ENCODE peak calls at places on chromosome 9, in six cellular contexts. One of them, this sample, is unnamed.

GRCh38 chr9:110058304-110058953 is 149.5 kb downstream of the C9orf152 start:
- DNase-seq in HFF-Myc: no peak
- DNase-seq in KBM-7: peak; percentile 60
- DNase-seq in stimulated activated CD4-positive, alpha-beta T cell treated with anti-CD3 and anti-CD28 coated beads, Interleukin-12 subunit alpha, Interleukin-12 subunit beta, amount 100 ng/mL, for 48 hours: peak; percentile 50
- DNase-seq in fibroblast of gingiva: peak; percentile 31
- DNase-seq in heart right ventricle: peak; percentile 29
- DNase-seq in this sample: no peak

GRCh38 chr9:134215709-134216448 is 51.5 kb upstream of the RNU6ATAC start:
- DNase-seq in stimulated activated CD4-positive, alpha-beta T cell treated with anti-CD3 and anti-CD28 coated beads, Interleukin-12 subunit alpha, Interleukin-12 subunit beta, amount 100 ng/mL, for 48 hours: no peak
- DNase-seq in HFF-Myc: peak; percentile 74
- DNase-seq in fibroblast of gingiva: peak; percentile 27
- DNase-seq in heart right ventricle: peak; percentile 47
- DNase-seq in KBM-7: peak; percentile 59
- DNase-seq in this sample: no peak

GRCh38 chr9:126509718-126510117 is 104.0 kb upstream of the LMX1B start:
- DNase-seq in stimulated activated CD4-positive, alpha-beta T cell treated with anti-CD3 and anti-CD28 coated beads, Interleukin-12 subunit alpha, Interleukin-12 subunit beta, amount 100 ng/mL, for 48 hours: no peak
- DNase-seq in heart right ventricle: no peak
- DNase-seq in HFF-Myc: no peak
- DNase-seq in KBM-7: no peak
- DNase-seq in fibroblast of gingiva: no peak
- DNase-seq in this sample: no peak

GRCh38 chr9:77807846-77808749 is 160.0 kb upstream of the GNA14 start:
- DNase-seq in HFF-Myc: no peak
- DNase-seq in heart right ventricle: no peak
- DNase-seq in fibroblast of gingiva: peak; percentile 24
- DNase-seq in KBM-7: peak; percentile 45
- DNase-seq in stimulated activated CD4-positive, alpha-beta T cell treated with anti-CD3 and anti-CD28 coated beads, Interleukin-12 subunit alpha, Interleukin-12 subunit beta, amount 100 ng/mL, for 48 hours: no peak
- DNase-seq in this sample: no peak

GRCh38 chr9:92501671-92502393 is 19.5 kb upstream of the ASPN start:
- DNase-seq in stimulated activated CD4-positive, alpha-beta T cell treated with anti-CD3 and anti-CD28 coated beads, Interleukin-12 subunit alpha, Interleukin-12 subunit beta, amount 100 ng/mL, for 48 hours: no peak
- DNase-seq in KBM-7: peak; percentile 42
- DNase-seq in HFF-Myc: no peak
- DNase-seq in fibroblast of gingiva: peak; percentile 91
- DNase-seq in heart right ventricle: no peak
- DNase-seq in this sample: no peak

GRCh38 chr9:19787672-19788071 is 1.2 kb downstream of the SLC24A2 start:
- DNase-seq in KBM-7: no peak
- DNase-seq in HFF-Myc: no peak
- DNase-seq in stimulated activated CD4-positive, alpha-beta T cell treated with anti-CD3 and anti-CD28 coated beads, Interleukin-12 subunit alpha, Interleukin-12 subunit beta, amount 100 ng/mL, for 48 hours: no peak
- DNase-seq in heart right ventricle: no peak
- DNase-seq in fibroblast of gingiva: no peak
- DNase-seq in this sample: no peak

GRCh38 chr9:14908221-14909206 is 1.7 kb downstream of the FREM1 start:
- DNase-seq in KBM-7: no peak
- DNase-seq in heart right ventricle: no peak
- DNase-seq in fibroblast of gingiva: peak; percentile 4
- DNase-seq in stimulated activated CD4-positive, alpha-beta T cell treated with anti-CD3 and anti-CD28 coated beads, Interleukin-12 subunit alpha, Interleukin-12 subunit beta, amount 100 ng/mL, for 48 hours: no peak
- DNase-seq in HFF-Myc: no peak
- DNase-seq in this sample: no peak

GRCh38 chr9:106958955-106959657 is 96.1 kb downstream of the ZNF462 start:
- DNase-seq in stimulated activated CD4-positive, alpha-beta T cell treated with anti-CD3 and anti-CD28 coated beads, Interleukin-12 subunit alpha, Interleukin-12 subunit beta, amount 100 ng/mL, for 48 hours: no peak
- DNase-seq in KBM-7: no peak
- DNase-seq in heart right ventricle: no peak
- DNase-seq in HFF-Myc: no peak
- DNase-seq in fibroblast of gingiva: no peak
- DNase-seq in this sample: no peak

GRCh38 chr9:128920381-128921058 is at the start of gene PHYHD1:
- DNase-seq in KBM-7: no peak
- DNase-seq in stimulated activated CD4-positive, alpha-beta T cell treated with anti-CD3 and anti-CD28 coated beads, Interleukin-12 subunit alpha, Interleukin-12 subunit beta, amount 100 ng/mL, for 48 hours: no peak
- DNase-seq in heart right ventricle: peak; percentile 78
- DNase-seq in fibroblast of gingiva: peak; percentile 76
- DNase-seq in HFF-Myc: no peak
- DNase-seq in this sample: no peak

GRCh38 chr9:137464291-137464999 is 5.3 kb upstream of the NSMF start:
- DNase-seq in fibroblast of gingiva: no peak
- DNase-seq in heart right ventricle: no peak
- DNase-seq in KBM-7: no peak
- DNase-seq in stimulated activated CD4-positive, alpha-beta T cell treated with anti-CD3 and anti-CD28 coated beads, Interleukin-12 subunit alpha, Interleukin-12 subunit beta, amount 100 ng/mL, for 48 hours: no peak
- DNase-seq in HFF-Myc: no peak
- DNase-seq in this sample: no peak